ENCODE peak calls at places on chromosome 15, in four cellular contexts. A, I, F and H are unnamed samples. For H3K4me1, the result is how much of the 10 kb centered on the place peaks cover.

GRCh38 chr15:36605626-36606263 is 26.3 kb downstream of the CDIN1 start:
- DNase-seq in A (no peak), I (no peak), F (no peak), H (no peak)

GRCh38 chr15:62287066-62287857 is 122.2 kb upstream of the C2CD4B start:
- DNase-seq in A (no peak), I (no peak), F (no peak), H (no peak)

GRCh38 chr15:88621789-88622604 is 857 bp downstream of the AEN start:
- DNase-seq in A (peak), I (no peak), F (no peak), H (no peak)

GRCh38 chr15:62914461-62915079 is 128.0 kb upstream of the TPM1 start:
- DNase-seq in A (no peak), I (no peak), F (no peak), H (no peak)

GRCh38 chr15:41795996-41796395 is 21.7 kb downstream of the MAPKBP1 start:
- DNase-seq in A (no peak), I (no peak), F (no peak), H (no peak)

GRCh38 chr15:31482122-31482922 is 155.7 kb downstream of the KLF13 start:
- DNase-seq in A (peak), I (no peak), F (no peak), H (no peak)

GRCh38 chr15:56757884-56758283 is 24.6 kb upstream of the ZNF280D start:
- DNase-seq in A (no peak), I (no peak), F (no peak), H (no peak)

GRCh38 chr15:100383302-100384107 is 41.7 kb upstream of the ADAMTS17 start:
- DNase-seq in A (no peak), I (no peak), F (no peak), H (peak)

GRCh38 chr15:62742409-62743171 is 300.0 kb upstream of the TPM1 start:
- DNase-seq in A (peak), I (peak), F (no peak), H (peak)

GRCh38 chr15:31263751-31264533 is 62.7 kb upstream of the KLF13 start:
- DNase-seq in A (peak), I (peak), F (peak), H (peak)

GRCh38 chr15:42084465-42085235 is 9.7 kb downstream of the PLA2G4D start:
- DNase-seq in A (no peak), I (peak), F (peak), H (peak)

GRCh38 chr15:47616876-47617275 is 100.4 kb upstream of the SEMA6D start:
- DNase-seq in A (no peak), I (no peak), F (no peak), H (no peak)

GRCh38 chr15:75044258-75044878 is 21.0 kb downstream of the PPCDC start:
- DNase-seq in A (no peak), I (no peak), F (no peak), H (no peak)

GRCh38 chr15:87660494-87661129 is 595.9 kb downstream of the NTRK3 start:
- DNase-seq in A (no peak), I (no peak), F (no peak), H (no peak)

GRCh38 chr15:98823012-98823458 is 174.7 kb downstream of the IGF1R start:
- DNase-seq in A (no peak), I (no peak), F (no peak), H (no peak)

GRCh38 chr15:44195151-44195740 is at the start of gene FRMD5:
- DNase-seq in A (peak), I (peak), F (peak), H (peak)
- TF ChIP-seq CTCF in A (no peak), I (no peak), F (no peak), H (peak)

DNA sequence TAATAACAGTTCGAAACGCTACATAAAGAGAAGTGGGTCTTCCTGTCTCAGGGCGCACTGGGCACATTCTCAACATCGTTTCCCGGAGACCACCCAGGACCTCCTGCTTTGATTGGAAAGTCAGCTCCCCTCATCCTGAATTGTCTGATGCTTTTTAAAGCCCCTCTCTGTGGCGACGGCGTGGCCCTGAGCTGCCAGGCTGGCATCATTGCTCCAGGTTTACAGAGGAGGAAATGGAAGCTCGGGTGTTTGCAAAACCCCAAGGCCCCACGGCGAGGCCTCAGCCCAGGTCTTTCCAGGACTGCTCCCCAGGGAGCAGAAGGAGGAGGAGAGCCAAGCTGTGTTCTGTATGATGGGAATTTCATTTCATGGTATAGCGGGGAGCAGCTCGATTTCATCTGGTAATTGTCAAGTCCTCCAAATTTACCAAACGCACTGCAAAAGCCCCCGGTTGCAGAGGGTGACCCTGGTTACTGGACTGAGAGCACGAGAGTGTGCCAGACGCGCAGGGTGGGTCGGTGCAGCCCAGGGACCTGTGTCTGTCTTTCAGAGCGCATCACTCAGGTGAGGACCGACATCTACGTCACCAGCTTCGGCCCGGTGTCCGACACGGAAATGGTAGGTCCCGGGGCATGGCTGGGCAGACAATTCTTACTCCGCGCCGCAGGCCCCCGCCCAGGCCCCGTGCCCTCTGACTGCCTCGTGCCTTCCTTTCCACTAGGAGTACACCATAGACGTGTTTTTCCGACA is 15.9 kb downstream of the GABRA5 start:
- DNase-seq in A (no peak), I (no peak), F (no peak), H (no peak)
- H3K4me3 ChIP-seq in A (no peak), I (no peak), F (no peak), H (no peak)

GRCh38 chr15:95503107-95503506 is 827.4 kb upstream of the NR2F2 start:
- DNase-seq in A (no peak), I (no peak), F (no peak), H (no peak)
- H3K4me1 ChIP-seq in A (under half), I (under half), F (under half), H (under half)

GRCh38 chr15:69604050-69604378 is 151.4 kb downstream of the RPLP1 start:
- DNase-seq in A (no peak), I (no peak), F (no peak), H (no peak)
- TF ChIP-seq CTCF in A (no peak), I (no peak), F (no peak), H (peak)

GRCh38 chr15:85702321-85703230 is 92.1 kb downstream of the KLHL25 start:
- DNase-seq in A (no peak), I (no peak), F (no peak), H (no peak)
- H3K4me3 ChIP-seq in A (no peak), I (peak), F (no peak), H (no peak)

GRCh38 chr15:28943146-28943545 is 57.4 kb downstream of the APBA2 start:
- DNase-seq in A (peak), I (no peak), F (peak), H (no peak)
- H3K4me1 ChIP-seq in A (under half), I (under half), F (under half), H (under half)

GRCh38 chr15:66170042-66170441 is 83.5 kb downstream of the MEGF11 start:
- DNase-seq in A (no peak), I (no peak), F (no peak), H (no peak)
- TF ChIP-seq CTCF in A (no peak), I (no peak), F (no peak), H (no peak)

GRCh38 chr15:73965094-73965729 is 26.9 kb downstream of the STOML1 start:
- DNase-seq in A (peak), I (no peak), F (no peak), H (no peak)
- H3K4me3 ChIP-seq in A (no peak), I (no peak), F (no peak), H (no peak)